ENCODE peak calls at places on chromosome 21, in nine cellular contexts. D is CD4-positive, alpha-beta memory T cell; Q is GM12865; E is spleen; H is left ventricle myocardium inferior; F is NCI-H524; N is activated CD4-positive, alpha-beta T cell treated with anti-CD3 and anti-CD28 coated beads for 24 hours; T is NT2/D1; C is HT-29. V is an unnamed sample.

GRCh38 chr21:25565272-25566199 is 41.7 kb downstream of the MRPL39 start:
- DNase-seq in N (no peak), Q (peak; percentile 62), D (no peak), H (no peak), F (no peak), E (no peak), T (no peak), C (no peak), V (no peak)

GRCh38 chr21:33202464-33203363 is 27.0 kb upstream of the IFNAR2 start:
- DNase-seq in Q (no peak), D (no peak), N (no peak), C (no peak), E (no peak), H (no peak), F (no peak), T (no peak), V (no peak)

GRCh38 chr21:39484711-39485264 is 33.0 kb downstream of the SH3BGR start:
- DNase-seq in H (no peak), F (no peak), Q (no peak), E (no peak), T (no peak), N (no peak), C (no peak), D (no peak), V (no peak)

GRCh38 chr21:36706951-36707762 is 8.2 kb downstream of the SIM2 start:
- DNase-seq in N (no peak), E (no peak), F (no peak), C (no peak), D (no peak), H (no peak), Q (no peak), T (no peak), V (no peak)

GRCh38 chr21:33402011-33402979 is 918 bp upstream of the IFNGR2 start:
- DNase-seq in T (no peak), N (no peak), Q (peak; percentile 69), D (no peak), H (peak; percentile 65), C (no peak), F (peak; percentile 6), E (peak; percentile 90), V (no peak)

GRCh38 chr21:29641001-29641634 is 298.7 kb downstream of the GRIK1 start:
- DNase-seq in N (no peak), E (no peak), H (no peak), C (no peak), Q (no peak), D (no peak), T (no peak), F (no peak), V (no peak)

GRCh38 chr21:33286600-33287456 is 20.7 kb downstream of the IL10RB start:
- DNase-seq in D (no peak), Q (no peak), E (no peak), C (no peak), F (no peak), T (no peak), N (no peak), H (peak; percentile 39), V (no peak)

GRCh38 chr21:15831497-15831896 is 101.7 kb downstream of the USP25 start:
- DNase-seq in N (no peak), Q (no peak), D (no peak), T (no peak), F (no peak), C (no peak), H (no peak), E (no peak), V (no peak)

GRCh38 chr21:36175771-36176565 is 19.3 kb downstream of the DOP1B start:
- DNase-seq in F (no peak), H (no peak), T (no peak), Q (no peak), E (no peak), N (no peak), D (no peak), C (no peak), V (no peak)

GRCh38 chr21:45551816-45552695 is 9.8 kb upstream of the SLC19A1 start:
- DNase-seq in F (no peak), Q (no peak), C (no peak), H (peak; percentile 13), T (no peak), N (no peak), D (no peak), E (peak; percentile 81), V (no peak)

GRCh38 chr21:29829514-29830255 is 110.1 kb downstream of the GRIK1 start:
- DNase-seq in N (no peak), C (no peak), F (no peak), E (no peak), Q (no peak), H (no peak), T (no peak), D (no peak), V (no peak)

GRCh38 chr21:44319407-44320065 is 19.7 kb downstream of the CFAP410 start:
- DNase-seq in T (no peak), H (no peak), N (no peak), F (no peak), C (no peak), Q (no peak), E (no peak), D (no peak), V (no peak)

GRCh38 chr21:31744162-31744800 is 12.4 kb upstream of the SCAF4 start:
- DNase-seq in D (no peak), T (no peak), N (no peak), C (no peak), E (no peak), H (no peak), Q (no peak), F (no peak), V (no peak)

GRCh38 chr21:38089763-38090046 is 167.1 kb upstream of the KCNJ15 start:
- DNase-seq in C (no peak), N (no peak), Q (no peak), E (no peak), F (no peak), D (no peak), T (no peak), H (no peak), V (no peak)

GRCh38 chr21:45892156-45892919 is 89.2 kb upstream of the COL6A1 start:
- DNase-seq in E (peak; percentile 91), F (no peak), Q (peak; percentile 43), N (no peak), H (peak; percentile 35), C (no peak), D (peak; percentile 25), T (no peak), V (no peak)

GRCh38 chr21:38820471-38821239 is 14.9 kb downstream of the ETS2 start:
- DNase-seq in T (no peak), N (no peak), Q (no peak), C (no peak), D (no peak), F (no peak), E (no peak), H (no peak), V (no peak)

GRCh38 chr21:39860600-39860999 is 6.6 kb upstream of the PCP4 start:
- DNase-seq in H (no peak), F (no peak), E (no peak), Q (no peak), T (no peak), N (no peak), C (no peak), D (no peak), V (no peak)

GRCh38 chr21:21046063-21046462 is 47.9 kb downstream of the NCAM2 start:
- DNase-seq in H (no peak), D (no peak), N (no peak), F (no peak), C (no peak), E (no peak), T (peak; percentile 28), Q (no peak), V (no peak)

GRCh38 chr21:29610960-29611359 is 312.2 kb downstream of the BACH1 start:
- DNase-seq in H (no peak), C (no peak), E (no peak), Q (no peak), N (no peak), T (no peak), F (no peak), D (no peak), V (no peak)

GRCh38 chr21:22791986-22792560 is 1793.9 kb downstream of the NCAM2 start:
- DNase-seq in H (no peak), Q (peak; percentile 42), C (peak; percentile 62), E (no peak), T (peak; percentile 54), D (peak; percentile 28), N (no peak), F (peak; percentile 3), V (peak; percentile 82)

GRCh38 chr21:45886610-45887026 is 95.0 kb upstream of the COL6A1 start:
- DNase-seq in Q (no peak), H (no peak), N (no peak), C (no peak), F (no peak), T (no peak), E (peak; percentile 83), D (peak; percentile 55), V (no peak)

GRCh38 chr21:20943476-20944085 is 54.6 kb upstream of the NCAM2 start:
- DNase-seq in E (no peak), C (no peak), Q (no peak), D (no peak), T (no peak), F (peak; percentile 89), H (no peak), N (no peak), V (no peak)

GRCh38 chr21:36654341-36654740 is 44.6 kb upstream of the SIM2 start:
- DNase-seq in Q (no peak), H (no peak), N (no peak), C (no peak), T (no peak), F (no peak), E (no peak), D (no peak), V (no peak)

GRCh38 chr21:40516336-40516735 is 330.6 kb downstream of the DSCAM start:
- DNase-seq in E (no peak), F (no peak), Q (no peak), C (no peak), D (no peak), T (peak; percentile 27), H (peak; percentile 23), N (no peak), V (no peak)

GRCh38 chr21:42417533-42417932 is 13.8 kb downstream of the UBASH3A start:
- DNase-seq in N (no peak), T (no peak), D (no peak), F (no peak), C (no peak), H (no peak), Q (peak; percentile 76), E (no peak), V (no peak)

GRCh38 chr21:41977034-41977950 is 23.5 kb upstream of the C2CD2 start:
- DNase-seq in F (no peak), N (no peak), H (no peak), E (no peak), Q (no peak), D (no peak), T (no peak), C (no peak), V (no peak)

GRCh38 chr21:41511858-41512257 is 3.9 kb upstream of the TMPRSS2 start:
- DNase-seq in T (no peak), D (no peak), F (no peak), Q (no peak), H (no peak), C (peak; percentile 44), E (no peak), N (no peak), V (no peak)

GRCh38 chr21:17045214-17045835 is 467.5 kb upstream of the CXADR start:
- DNase-seq in E (no peak), T (no peak), Q (peak; percentile 0), C (peak; percentile 32), N (no peak), F (no peak), H (no peak), D (no peak), V (peak; percentile 14)

GRCh38 chr21:45253180-45253579 is 34.5 kb downstream of the POFUT2 start:
- DNase-seq in C (no peak), F (no peak), H (no peak), E (peak; percentile 41), Q (no peak), D (no peak), T (no peak), N (no peak), V (no peak)

GRCh38 chr21:21030311-21030710 is 32.1 kb downstream of the NCAM2 start:
- DNase-seq in E (no peak), C (no peak), Q (no peak), T (no peak), N (no peak), D (no peak), H (no peak), F (no peak), V (no peak)

GRCh38 chr21:43717967-43718871 is 710 bp upstream of the PDXK start:
- DNase-seq in N (no peak), Q (no peak), F (no peak), T (no peak), D (no peak), E (peak; percentile 91), H (no peak), C (no peak), V (no peak)

V was measured in glomerular endothelial cell.